ENCODE peak calls at places on chromosomes 1 and 21, in nine cellular contexts. D is NCI-H1436; S is amygdala; O is thoracic aorta; J is H54; E is aorta; Z is activated naive CD4-positive, alpha-beta T cell treated with anti-CD3 and anti-CD28 coated beads, Interleukin-2, amount 10 ng/mL, durations not matched to agents 7 days and 5 days; U is lung; T is T-helper 2 cell. R is an unnamed sample.

GRCh38 chr1:234998174-234998741 is 130.4 kb downstream of the TOMM20 start:
- DNase-seq in T (no peak), E (peak; percentile 88), U (no peak), D (no peak), J (no peak), O (no peak), S (no peak), Z (peak; percentile 36), R (no peak)

GRCh38 chr1:20080441-20081330 is 10.7 kb downstream of the PLA2G5 start:
- DNase-seq in U (no peak), Z (peak; percentile 35), T (no peak), O (no peak), S (no peak), E (peak; percentile 55), J (no peak), D (no peak), R (no peak)

GRCh38 chr1:167484726-167485125 is 33.6 kb downstream of the CD247 start:
- DNase-seq in E (no peak), S (no peak), J (no peak), Z (no peak), D (no peak), T (no peak), O (no peak), U (no peak), R (no peak)

GRCh38 chr1:240312872-240313271 is 221.2 kb downstream of the FMN2 start:
- DNase-seq in D (no peak), J (peak; percentile 14), Z (no peak), S (no peak), E (no peak), O (no peak), U (no peak), T (no peak), R (no peak)

GRCh38 chr1:116203192-116203723 is 92.1 kb downstream of the MAB21L3 start:
- DNase-seq in T (no peak), D (no peak), U (no peak), O (no peak), S (no peak), Z (no peak), E (no peak), J (no peak), R (peak; percentile 68)

GRCh38 chr1:173249349-173249748 is 42.2 kb upstream of the TNFSF4 start:
- DNase-seq in Z (no peak), J (no peak), O (no peak), T (no peak), D (no peak), E (no peak), S (no peak), U (no peak), R (no peak)

GRCh38 chr1:156262461-156263287 is 14.8 kb upstream of the PAQR6 start:
- DNase-seq in D (no peak), J (peak; percentile 89), S (no peak), Z (no peak), O (no peak), E (peak; percentile 57), T (no peak), U (no peak), R (no peak)

GRCh38 chr1:160658162-160658955 is 11.5 kb upstream of the SLAMF1 start:
- DNase-seq in S (no peak), T (no peak), U (no peak), Z (no peak), O (no peak), E (no peak), J (no peak), D (no peak), R (no peak)

GRCh38 chr21:43864313-43864805 is 664 bp upstream of the AGPAT3 start:
- DNase-seq in U (peak; percentile 52), O (no peak), E (peak; percentile 85), J (peak; percentile 41), T (peak; percentile 21), D (peak; percentile 42), Z (peak; percentile 48), S (no peak), R (peak; percentile 76)

GRCh38 chr1:178168535-178168934 is 74.6 kb downstream of the RASAL2 start:
- DNase-seq in T (no peak), S (no peak), O (no peak), J (no peak), U (no peak), E (no peak), D (no peak), Z (no peak), R (no peak)

GRCh38 chr1:53325326-53326087 is 2.4 kb downstream of the LRP8 start:
- DNase-seq in S (no peak), E (no peak), D (no peak), O (no peak), Z (no peak), T (no peak), U (no peak), J (no peak), R (no peak)

GRCh38 chr1:84603941-84604830 is 29.9 kb upstream of the CTBS start:
- DNase-seq in T (no peak), O (peak; percentile 19), D (no peak), S (no peak), U (no peak), Z (no peak), E (no peak), J (peak; percentile 36), R (no peak)

GRCh38 chr1:83839566-83840173 is 159.3 kb downstream of the TTLL7 start:
- DNase-seq in E (no peak), J (no peak), O (no peak), Z (no peak), D (no peak), S (no peak), T (no peak), U (no peak), R (no peak)

GRCh38 chr1:181541947-181542346 is 58.6 kb downstream of the CACNA1E start:
- DNase-seq in T (no peak), D (no peak), O (no peak), J (no peak), S (no peak), U (no peak), E (no peak), Z (no peak), R (no peak)

GRCh38 chr1:79128726-79129125 is 122.2 kb upstream of the ADGRL4 start:
- DNase-seq in U (no peak), E (no peak), J (peak; percentile 17), S (no peak), T (no peak), D (no peak), Z (no peak), O (no peak), R (no peak)

GRCh38 chr21:31176725-31177124 is 138.4 kb upstream of the KRTAP19-8 start:
- DNase-seq in D (no peak), O (no peak), E (no peak), T (no peak), S (no peak), Z (no peak), U (no peak), J (no peak), R (no peak)

GRCh38 chr1:21814241-21814918 is 2.3 kb downstream of the LDLRAD2 start:
- DNase-seq in D (no peak), T (no peak), J (no peak), O (no peak), U (no peak), Z (peak; percentile 43), E (no peak), S (no peak), R (no peak)

GRCh38 chr21:45975017-45975595 is 6.5 kb upstream of the COL6A1 start:
- DNase-seq in S (no peak), E (peak; percentile 89), O (no peak), D (no peak), U (no peak), J (peak; percentile 78), T (no peak), Z (no peak), R (no peak)

GRCh38 chr1:159828176-159828575 is 1.5 kb downstream of the SLAMF8 start:
- DNase-seq in E (no peak), J (no peak), D (no peak), S (no peak), O (no peak), T (no peak), U (no peak), Z (no peak), R (no peak)

GRCh38 chr1:31476891-31477846 is 64.2 kb downstream of the SERINC2 start:
- DNase-seq in U (no peak), E (no peak), T (no peak), O (no peak), J (no peak), Z (no peak), S (no peak), D (no peak), R (no peak)

GRCh38 chr1:198699167-198700015 is 60.6 kb downstream of the PTPRC start:
- DNase-seq in Z (peak; percentile 69), U (peak; percentile 79), T (peak; percentile 45), J (peak; percentile 7), S (no peak), E (no peak), O (no peak), D (no peak), R (no peak)

GRCh38 chr1:163535807-163536206 is 214.1 kb downstream of the NUF2 start:
- DNase-seq in J (no peak), U (no peak), Z (no peak), T (no peak), E (no peak), O (no peak), S (no peak), D (peak; percentile 3), R (no peak)

GRCh38 chr1:69499203-69499803 is 68.4 kb upstream of the LRRC7 start:
- DNase-seq in S (no peak), T (no peak), U (no peak), J (no peak), E (no peak), D (no peak), O (no peak), Z (no peak), R (no peak)

GRCh38 chr1:30615076-30615795 is 108.1 kb downstream of the MATN1 start:
- DNase-seq in T (no peak), D (no peak), E (no peak), J (no peak), Z (no peak), U (no peak), S (no peak), O (no peak), R (no peak)

GRCh38 chr1:154736840-154737239 is 128.9 kb upstream of the ADAR start:
- DNase-seq in S (no peak), Z (no peak), O (no peak), J (peak; percentile 47), T (no peak), E (peak; percentile 48), U (no peak), D (no peak), R (no peak)

GRCh38 chr1:114075546-114076249 is 78.0 kb downstream of the SYT6 start:
- DNase-seq in O (no peak), J (no peak), U (no peak), E (no peak), D (no peak), T (no peak), S (no peak), Z (no peak), R (no peak)

GRCh38 chr1:116942344-116942743 is 32.6 kb downstream of the PTGFRN start:
- DNase-seq in D (no peak), T (no peak), O (no peak), S (no peak), Z (peak; percentile 22), E (no peak), J (no peak), U (no peak), R (no peak)

GRCh38 chr1:200215350-200215749 is 187.8 kb downstream of the NR5A2 start:
- DNase-seq in D (no peak), O (no peak), E (no peak), T (no peak), J (no peak), Z (no peak), U (no peak), S (no peak), R (no peak)

GRCh38 chr1:219442575-219442974 is 170.3 kb downstream of the ZC3H11B start:
- DNase-seq in U (no peak), O (no peak), T (no peak), Z (no peak), S (no peak), E (no peak), D (no peak), J (no peak), R (no peak)

GRCh38 chr1:9121891-9122409 is 7.0 kb downstream of the GPR157 start:
- DNase-seq in U (no peak), O (no peak), E (no peak), Z (peak; percentile 71), T (no peak), J (no peak), D (no peak), S (no peak), R (no peak)

GRCh38 chr1:13830170-13830569 is 130.2 kb downstream of the PRDM2 start:
- DNase-seq in J (no peak), Z (no peak), T (no peak), D (no peak), E (no peak), S (no peak), U (no peak), O (no peak), R (no peak)

R was measured in NCI-H2029.